ENCODE peak calls at places on chromosomes 12 and 14, in seven cellular contexts. Y is IMR-90, H is brain microvascular endothelial cell, L is left ventricle myocardium inferior, S is HCT116, I is mammary epithelial cell, E is thoracic aorta. T is an unnamed sample.

GRCh38 chr12:95966287-95966870 is 23.2 kb downstream of the AMDHD1 start:
- DNase-seq in Y (no peak), H (no peak), L (no peak), S (no peak), I (peak; percentile 19), E (no peak), T (no peak)

GRCh38 chr14:88613552-88614010 is 50.7 kb downstream of the ZC3H14 start:
- DNase-seq in Y (peak; percentile 53), H (peak; percentile 38), L (no peak), S (no peak), I (peak; percentile 88), E (no peak), T (no peak)

GRCh38 chr12:124829008-124829707 is 34.5 kb downstream of the SCARB1 start:
- DNase-seq in Y (peak; percentile 85), H (peak; percentile 96), L (no peak), S (no peak), I (peak; percentile 87), E (no peak), T (no peak)

GRCh38 chr14:99634443-99634842 is 10.5 kb upstream of the HHIPL1 start:
- DNase-seq in Y (no peak), H (no peak), L (no peak), S (no peak), I (no peak), E (no peak), T (no peak)

GRCh38 chr14:69650948-69651369 is 39.6 kb downstream of the SUSD6 start:
- DNase-seq in Y (no peak), H (no peak), L (no peak), S (no peak), I (peak; percentile 67), E (no peak), T (no peak)

GRCh38 chr14:20610002-20610765 is 19.0 kb upstream of the RNASE12 start:
- DNase-seq in Y (peak; percentile 82), H (peak; percentile 78), L (peak; percentile 79), S (no peak), I (peak; percentile 79), E (no peak), T (peak; percentile 78)

GRCh38 chr14:34214961-34215360 is 247.1 kb downstream of the SPTSSA start:
- DNase-seq in Y (no peak), H (no peak), L (no peak), S (no peak), I (no peak), E (no peak), T (no peak)

GRCh38 chr12:76312314-76312713 is 35.9 kb downstream of the BBS10 start:
- DNase-seq in Y (no peak), H (no peak), L (no peak), S (no peak), I (no peak), E (no peak), T (no peak)

GRCh38 chr14:29262979-29263378 is 496.4 kb downstream of the FOXG1 start:
- DNase-seq in Y (peak; percentile 20), H (no peak), L (no peak), S (no peak), I (no peak), E (no peak), T (no peak)

GRCh38 chr12:88812610-88813009 is 232.3 kb upstream of the KITLG start:
- DNase-seq in Y (no peak), H (no peak), L (no peak), S (no peak), I (no peak), E (no peak), T (no peak)

GRCh38 chr12:26238341-26239126 is 43.2 kb downstream of the SSPN start:
- DNase-seq in Y (no peak), H (no peak), L (peak; percentile 28), S (no peak), I (no peak), E (no peak), T (no peak)

GRCh38 chr14:71554323-71554722 is 377.9 kb upstream of the RGS6 start:
- DNase-seq in Y (no peak), H (no peak), L (no peak), S (no peak), I (no peak), E (no peak), T (no peak)

GRCh38 chr14:88437659-88438058 is 52.2 kb downstream of the SPATA7 start:
- DNase-seq in Y (no peak), H (no peak), L (no peak), S (no peak), I (no peak), E (no peak), T (no peak)

GRCh38 chr12:1173806-1174617 is 183.0 kb downstream of the ERC1 start:
- DNase-seq in Y (no peak), H (no peak), L (no peak), S (no peak), I (no peak), E (no peak), T (no peak)

GRCh38 chr12:23895792-23896218 is 53.7 kb downstream of the SOX5 start:
- DNase-seq in Y (no peak), H (no peak), L (no peak), S (no peak), I (no peak), E (no peak), T (no peak)

GRCh38 chr14:97866186-97866585 is 1069.0 kb downstream of the VRK1 start:
- DNase-seq in Y (no peak), H (no peak), L (no peak), S (no peak), I (no peak), E (no peak), T (no peak)

GRCh38 chr14:63078606-63079005 is 33.3 kb upstream of the KCNH5 start:
- DNase-seq in Y (no peak), H (no peak), L (no peak), S (no peak), I (no peak), E (no peak), T (no peak)

GRCh38 chr12:112191201-112191600 is 65.8 kb downstream of the TRAFD1 start:
- DNase-seq in Y (no peak), H (no peak), L (no peak), S (no peak), I (no peak), E (no peak), T (no peak)

GRCh38 chr12:58491296-58491695 is 429.0 kb downstream of the LRIG3 start:
- DNase-seq in Y (peak; percentile 90), H (no peak), L (no peak), S (no peak), I (peak; percentile 69), E (no peak), T (no peak)

GRCh38 chr12:47808049-47808448 is 11.7 kb downstream of the HDAC7 start:
- DNase-seq in Y (peak; percentile 68), H (peak; percentile 42), L (peak; percentile 50), S (no peak), I (no peak), E (no peak), T (peak; percentile 76)

GRCh38 chr12:47811070-47811391 is 8.7 kb downstream of the HDAC7 start:
- DNase-seq in Y (no peak), H (no peak), L (no peak), S (no peak), I (no peak), E (no peak), T (no peak)

GRCh38 chr12:47807338-47807737 is 12.4 kb downstream of the HDAC7 start:
- DNase-seq in Y (no peak), H (no peak), L (peak; percentile 64), S (no peak), I (no peak), E (no peak), T (peak; percentile 54)

GRCh38 chr12:47811581-47812484 is 7.9 kb downstream of the HDAC7 start:
- DNase-seq in Y (peak; percentile 86), H (peak; percentile 67), L (peak; percentile 70), S (no peak), I (no peak), E (peak; percentile 78), T (peak; percentile 64)

GRCh38 chr12:47808574-47809380 is 10.9 kb downstream of the HDAC7 start:
- DNase-seq in Y (peak; percentile 44), H (no peak), L (no peak), S (no peak), I (peak; percentile 35), E (no peak), T (no peak)
- TF ChIP-seq CTCF in Y (peak; percentile 16), H (peak; percentile 51), L (no peak), S (no peak), I (peak; percentile 37), E (no peak), T (peak; percentile 17)

GRCh38 chr12:110576504-110576903 is 6.6 kb downstream of the PPTC7 start:
- DNase-seq in Y (no peak), H (no peak), L (no peak), S (no peak), I (no peak), E (no peak), T (no peak)

GRCh38 chr12:110578522-110579238 is 4.4 kb downstream of the PPTC7 start:
- DNase-seq in Y (no peak), H (no peak), L (no peak), S (peak; percentile 88), I (no peak), E (no peak), T (no peak)

GRCh38 chr12:110579889-110580253 is 3.2 kb downstream of the PPTC7 start:
- DNase-seq in Y (no peak), H (no peak), L (no peak), S (no peak), I (no peak), E (no peak), T (no peak)

GRCh38 chr12:110579239-110579888 is 3.8 kb downstream of the PPTC7 start:
- DNase-seq in Y (no peak), H (no peak), L (no peak), S (no peak), I (peak; percentile 20), E (no peak), T (no peak)

DNA sequence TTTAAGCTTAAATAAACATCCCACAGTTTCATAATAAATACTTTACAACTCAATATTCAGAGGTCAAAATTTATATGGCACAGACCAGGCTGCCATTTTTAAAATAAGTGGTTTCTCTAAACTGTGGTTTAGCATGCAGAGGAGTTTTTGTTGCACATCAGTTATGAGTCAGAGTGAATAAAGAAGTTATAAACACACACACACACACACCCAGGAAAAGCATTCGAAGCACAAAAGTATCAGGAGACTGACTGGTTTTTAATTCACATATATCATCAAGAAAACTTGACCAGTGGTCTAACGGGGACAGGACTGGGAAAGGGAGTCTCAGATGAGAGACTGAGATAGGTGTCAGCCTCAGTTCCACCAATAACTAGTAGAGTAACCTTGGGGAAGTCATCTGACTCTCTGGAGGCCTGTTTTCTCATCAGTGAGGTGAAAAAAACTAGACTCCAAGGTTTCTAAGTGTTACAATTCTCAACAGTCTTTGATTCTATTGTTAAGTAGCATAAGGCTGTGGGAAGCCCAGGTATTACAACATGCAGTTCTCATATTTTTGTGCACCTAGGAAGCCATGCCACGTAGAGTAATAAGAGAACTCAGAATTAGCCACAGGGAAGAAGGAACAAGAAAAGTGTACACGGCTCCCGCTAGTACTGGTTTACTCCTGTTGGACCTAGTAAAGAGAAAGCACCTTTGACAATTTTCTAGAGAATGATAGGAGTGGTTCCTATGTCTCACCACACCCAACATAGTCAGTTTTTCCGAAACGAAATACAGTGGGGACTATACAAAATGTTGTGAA is 5.2 kb downstream of the PPTC7 start:
- DNase-seq in Y (peak; percentile 88), H (peak; percentile 61), L (no peak), S (peak; percentile 97), I (peak; percentile 99), E (no peak), T (no peak)
- H3K4me3 ChIP-seq in Y (peak overlapping the region; percentile 0), H (peak overlapping the region; percentile 12), L (peak overlapping the region; percentile 75), S (peak overlapping the region; percentile 4), I (peak overlapping the region; percentile 13), E (no peak overlapping the region), T (no peak overlapping the region)

GRCh38 chr14:61694830-61695694 is at the start of gene HIF1A:
- DNase-seq in Y (peak; percentile 99), H (peak; percentile 96), L (peak; percentile 96), S (peak; percentile 94), I (peak; percentile 99), E (peak; percentile 89), T (peak; percentile 97)
- TF ChIP-seq CTCF in Y (peak; percentile 30), H (peak; percentile 53), L (no peak), S (no peak), I (peak; percentile 37), E (no peak), T (peak; percentile 24)

GRCh38 chr12:55746913-55747231 is 4.0 kb downstream of the GDF11 start:
- DNase-seq in Y (no peak), H (no peak), L (no peak), S (no peak), I (no peak), E (no peak), T (no peak)
- H3K4me3 ChIP-seq in Y (no peak overlapping the region), H (no peak overlapping the region), L (no peak overlapping the region), S (no peak overlapping the region), I (no peak overlapping the region), E (no peak overlapping the region), T (no peak overlapping the region)